ENCODE peak calls at places on chromosome 15, in ten cellular contexts. E, T, A, I, V, U, S, P, D and Q are unnamed samples.

GRCh38 chr15:51460796-51461195 is 119.3 kb downstream of the GLDN start:
- DNase-seq in E (peak), T (no peak), A (no peak), I (no peak), V (no peak), U (no peak), S (peak), P (no peak), D (no peak), Q (peak)

GRCh38 chr15:68235022-68235421 is 5.5 kb upstream of the CLN6 start:
- DNase-seq in E (no peak), T (no peak), A (no peak), I (no peak), V (no peak), U (no peak), S (no peak), P (no peak), D (no peak), Q (no peak)

GRCh38 chr15:68479406-68479805 is 47.4 kb upstream of the ITGA11 start:
- DNase-seq in E (peak), T (peak), A (peak), I (peak), V (peak), U (no peak), S (peak), P (peak), D (peak), Q (peak)

GRCh38 chr15:73763893-73764292 is 10.7 kb upstream of the INSYN1 start:
- DNase-seq in E (no peak), T (no peak), A (no peak), I (no peak), V (no peak), U (no peak), S (no peak), P (no peak), D (no peak), Q (no peak)

GRCh38 chr15:99703603-99704443 is 29.4 kb downstream of the LYSMD4 start:
- DNase-seq in E (peak), T (no peak), A (peak), I (peak), V (no peak), U (peak), S (peak), P (no peak), D (peak), Q (peak)

GRCh38 chr15:57398336-57398735 is 22.0 kb downstream of the CGNL1 start:
- DNase-seq in E (no peak), T (no peak), A (no peak), I (no peak), V (no peak), U (no peak), S (no peak), P (no peak), D (no peak), Q (no peak)

GRCh38 chr15:79901958-79902357 is 5.1 kb upstream of the MTHFS start:
- DNase-seq in E (no peak), T (no peak), A (no peak), I (peak), V (no peak), U (no peak), S (no peak), P (no peak), D (peak), Q (no peak)

GRCh38 chr15:101652783-101653430 is 726 bp upstream of the TM2D3 start:
- DNase-seq in E (peak), T (no peak), A (no peak), I (no peak), V (no peak), U (no peak), S (no peak), P (no peak), D (no peak), Q (peak)

GRCh38 chr15:101167791-101168462 is 83.9 kb downstream of the CHSY1 start:
- DNase-seq in E (peak), T (no peak), A (peak), I (peak), V (peak), U (peak), S (peak), P (no peak), D (peak), Q (peak)

GRCh38 chr15:83106994-83107840 is at the start of gene TM6SF1:
- DNase-seq in E (no peak), T (no peak), A (no peak), I (no peak), V (no peak), U (peak), S (no peak), P (no peak), D (no peak), Q (peak)

GRCh38 chr15:101088788-101089578 is 162.9 kb downstream of the CHSY1 start:
- DNase-seq in E (peak), T (peak), A (no peak), I (peak), V (peak), U (peak), S (peak), P (no peak), D (peak), Q (peak)

GRCh38 chr15:41772720-41773331 is 1.5 kb upstream of the MAPKBP1 start:
- DNase-seq in E (peak), T (peak), A (no peak), I (peak), V (peak), U (peak), S (peak), P (peak), D (peak), Q (peak)

GRCh38 chr15:74793135-74794028 is 11.5 kb downstream of the CSK start:
- DNase-seq in E (no peak), T (no peak), A (no peak), I (no peak), V (no peak), U (peak), S (peak), P (no peak), D (peak), Q (no peak)

GRCh38 chr15:48395532-48396011 is 64.3 kb downstream of the DUT start:
- DNase-seq in E (peak), T (no peak), A (peak), I (peak), V (no peak), U (no peak), S (peak), P (peak), D (peak), Q (peak)

DNA sequence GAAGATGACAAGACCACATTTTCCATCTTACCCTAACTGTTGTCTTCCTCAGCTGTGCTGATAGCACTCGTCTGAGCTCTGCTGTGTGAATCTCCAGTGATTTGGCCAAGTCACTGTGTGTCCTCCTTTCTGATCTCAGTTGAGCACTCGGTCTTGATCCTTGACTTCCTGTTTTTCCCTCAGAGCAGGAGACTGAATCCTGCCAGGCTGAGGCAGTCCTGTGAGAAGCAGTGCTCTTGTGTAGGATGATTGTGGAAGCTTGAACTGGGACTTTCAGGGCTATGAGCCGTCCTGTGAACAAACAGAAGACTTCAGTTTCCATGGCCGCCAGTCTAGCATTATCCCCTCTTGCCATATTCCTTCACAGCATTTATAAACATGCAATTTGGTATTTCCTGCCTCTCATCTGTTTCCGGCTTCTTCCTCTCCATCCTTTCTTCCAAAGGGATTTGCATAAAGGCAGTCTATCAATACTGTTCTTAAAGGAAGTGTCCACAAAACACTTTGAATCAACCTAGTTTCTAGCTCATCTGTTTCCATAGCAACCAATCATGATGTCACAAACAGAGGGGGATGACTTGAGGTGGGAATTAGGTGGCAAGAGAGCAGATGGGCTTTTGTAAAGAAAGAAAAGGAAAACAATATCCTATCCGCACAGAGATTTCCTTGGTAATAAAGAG is 237.2 kb downstream of the AGBL1 start:
- DNase-seq in E (peak), T (no peak), A (no peak), I (no peak), V (no peak), U (no peak), S (no peak), P (no peak), D (no peak), Q (no peak)
- H3K4me3 ChIP-seq in E (no peak), T (no peak), A (no peak), I (no peak), V (no peak), U (no peak), S (no peak), P (no peak), D (no peak), Q (no peak)

GRCh38 chr15:27861171-27861570 is 237.9 kb downstream of the OCA2 start:
- DNase-seq in E (no peak), T (no peak), A (no peak), I (no peak), V (no peak), U (no peak), S (no peak), P (no peak), D (no peak), Q (no peak)
- H3K4me3 ChIP-seq in E (no peak), T (no peak), A (no peak), I (no peak), V (no peak), U (no peak), S (no peak), P (no peak), D (no peak), Q (no peak)

GRCh38 chr15:96346409-96346808 is 15.9 kb downstream of the NR2F2 start:
- DNase-seq in E (no peak), T (no peak), A (no peak), I (no peak), V (no peak), U (no peak), S (no peak), P (no peak), D (no peak), Q (no peak)
- H3K4me3 ChIP-seq in E (peak), T (peak), A (no peak), I (peak), V (no peak), U (peak), S (peak), P (no peak), D (peak), Q (peak)

GRCh38 chr15:63509056-63509696 is 4.8 kb downstream of the USP3 start:
- DNase-seq in E (no peak), T (no peak), A (no peak), I (no peak), V (no peak), U (no peak), S (no peak), P (no peak), D (no peak), Q (no peak)
- H3K4me3 ChIP-seq in E (no peak), T (no peak), A (no peak), I (no peak), V (no peak), U (no peak), S (peak), P (no peak), D (no peak), Q (peak)

GRCh38 chr15:45375836-45376235 is 2.5 kb downstream of the GATM start:
- DNase-seq in E (no peak), T (no peak), A (no peak), I (no peak), V (no peak), U (no peak), S (no peak), P (no peak), D (no peak), Q (no peak)

GRCh38 chr15:45377630-45378148 is 655 bp downstream of the GATM start:
- DNase-seq in E (no peak), T (peak), A (no peak), I (no peak), V (peak), U (no peak), S (no peak), P (no peak), D (no peak), Q (peak)

GRCh38 chr15:45376967-45377629 is 1.2 kb downstream of the GATM start:
- DNase-seq in E (no peak), T (no peak), A (no peak), I (no peak), V (no peak), U (no peak), S (no peak), P (no peak), D (no peak), Q (no peak)

GRCh38 chr15:45378149-45378912 is at the start of gene GATM:
- DNase-seq in E (peak), T (peak), A (peak), I (peak), V (peak), U (peak), S (peak), P (no peak), D (peak), Q (peak)

GRCh38 chr15:45376300-45376928 is 1.9 kb downstream of the GATM start:
- DNase-seq in E (no peak), T (peak), A (no peak), I (no peak), V (no peak), U (no peak), S (no peak), P (no peak), D (no peak), Q (no peak)
- H3K4me3 ChIP-seq in E (no peak), T (peak), A (no peak), I (no peak), V (no peak), U (no peak), S (no peak), P (no peak), D (no peak), Q (no peak)